ENCODE peak calls at places on chromosomes 2 and 18, in seven cellular contexts. O is colonic mucosa, F is amniotic stem cell, K is NCI-H1436, M is endodermal cell, T is HEK293T, H is mesenteric fat pad. N is an unnamed sample.

GRCh38 chr2:24721470-24721869 is 71.7 kb downstream of the PTRHD1 start:
- DNase-seq in F (peak), M (no peak), T (no peak), O (peak), K (no peak), H (no peak), N (peak)

GRCh38 chr2:164722604-164723338 is 101.5 kb upstream of the GRB14 start:
- DNase-seq in F (no peak), H (no peak), T (no peak), M (no peak), O (no peak), K (no peak), N (no peak)

GRCh38 chr2:75047907-75048625 is 89.6 kb downstream of the POLE4 start:
- DNase-seq in T (no peak), M (no peak), K (no peak), O (no peak), F (peak), H (no peak), N (peak)

GRCh38 chr2:174835797-174836255 is 71.6 kb upstream of the CHRNA1 start:
- DNase-seq in M (no peak), O (no peak), F (peak), T (no peak), H (no peak), K (no peak), N (peak)

GRCh38 chr2:44100351-44100750 is 68.3 kb upstream of the PPM1B start:
- DNase-seq in F (peak), K (no peak), M (no peak), O (peak), T (no peak), H (no peak), N (peak)

GRCh38 chr2:20525041-20526035 is 78.5 kb downstream of the RHOB start:
- DNase-seq in T (no peak), M (peak), O (no peak), K (peak), F (no peak), H (no peak), N (peak)

GRCh38 chr18:4017479-4017878 is 437.6 kb downstream of the DLGAP1 start:
- DNase-seq in M (peak), H (no peak), T (peak), K (peak), F (no peak), O (no peak), N (no peak)

GRCh38 chr2:2174956-2175355 is 156.1 kb downstream of the MYT1L start:
- DNase-seq in F (no peak), K (no peak), T (no peak), H (no peak), O (no peak), M (no peak), N (no peak)

GRCh38 chr2:237306083-237306786 is 107.7 kb downstream of the COL6A3 start:
- DNase-seq in H (no peak), F (no peak), O (no peak), T (no peak), M (no peak), K (no peak), N (no peak)

GRCh38 chr2:206353685-206354084 is 79.2 kb downstream of the ZDBF2 start:
- DNase-seq in H (no peak), F (no peak), T (no peak), M (no peak), K (no peak), O (no peak), N (no peak)

GRCh38 chr18:26549103-26549485 is 741 bp upstream of the KCTD1 start:
- DNase-seq in T (peak), F (no peak), O (peak), H (no peak), K (no peak), M (peak), N (no peak)

N was measured in HS-5.